ENCODE peak calls at places on chromosome 3, in ten cellular contexts. One of them, this sample, is unnamed.

GRCh38 chr3:56303508-56303907 is 164.8 kb downstream of the ERC2 start:
- DNase-seq in Caco-2: peak; percentile 46
- DNase-seq in T-helper 1 cell: peak; percentile 34
- DNase-seq in activated CD4-positive, alpha-beta T cell treated with anti-CD3 and anti-CD28 coated beads, Interleukin-2, amount 50 U/mL, for 48 hours: no peak
- DNase-seq in breast epithelium: no peak
- DNase-seq in vagina: no peak
- DNase-seq in right atrium auricular region: no peak
- DNase-seq in mesendoderm: peak; percentile 94
- DNase-seq in hepatocyte: peak; percentile 67
- DNase-seq in putamen: peak; percentile 32
- DNase-seq in this sample: no peak

GRCh38 chr3:174355505-174355904 is 503.6 kb upstream of the NAALADL2 start:
- DNase-seq in hepatocyte: peak; percentile 31
- DNase-seq in Caco-2: no peak
- DNase-seq in T-helper 1 cell: no peak
- DNase-seq in vagina: no peak
- DNase-seq in mesendoderm: peak; percentile 85
- DNase-seq in putamen: no peak
- DNase-seq in activated CD4-positive, alpha-beta T cell treated with anti-CD3 and anti-CD28 coated beads, Interleukin-2, amount 50 U/mL, for 48 hours: no peak
- DNase-seq in breast epithelium: no peak
- DNase-seq in right atrium auricular region: no peak
- DNase-seq in this sample: no peak

GRCh38 chr3:125057186-125057850 is 1.5 kb upstream of the HEG1 start:
- DNase-seq in activated CD4-positive, alpha-beta T cell treated with anti-CD3 and anti-CD28 coated beads, Interleukin-2, amount 50 U/mL, for 48 hours: no peak
- DNase-seq in putamen: no peak
- DNase-seq in vagina: no peak
- DNase-seq in Caco-2: no peak
- DNase-seq in right atrium auricular region: no peak
- DNase-seq in T-helper 1 cell: no peak
- DNase-seq in breast epithelium: no peak
- DNase-seq in mesendoderm: no peak
- DNase-seq in hepatocyte: no peak
- DNase-seq in this sample: no peak

GRCh38 chr3:98843301-98843959 is 58.1 kb downstream of the DCBLD2 start:
- DNase-seq in putamen: no peak
- DNase-seq in mesendoderm: no peak
- DNase-seq in vagina: no peak
- DNase-seq in breast epithelium: no peak
- DNase-seq in activated CD4-positive, alpha-beta T cell treated with anti-CD3 and anti-CD28 coated beads, Interleukin-2, amount 50 U/mL, for 48 hours: no peak
- DNase-seq in hepatocyte: no peak
- DNase-seq in T-helper 1 cell: no peak
- DNase-seq in right atrium auricular region: no peak
- DNase-seq in Caco-2: no peak
- DNase-seq in this sample: no peak

GRCh38 chr3:33067484-33067883 is 29.5 kb downstream of the GLB1 start:
- DNase-seq in Caco-2: no peak
- DNase-seq in putamen: no peak
- DNase-seq in right atrium auricular region: no peak
- DNase-seq in activated CD4-positive, alpha-beta T cell treated with anti-CD3 and anti-CD28 coated beads, Interleukin-2, amount 50 U/mL, for 48 hours: no peak
- DNase-seq in vagina: no peak
- DNase-seq in T-helper 1 cell: peak; percentile 78
- DNase-seq in mesendoderm: peak; percentile 23
- DNase-seq in hepatocyte: no peak
- DNase-seq in breast epithelium: no peak
- DNase-seq in this sample: no peak

GRCh38 chr3:104606812-104607211 is 759.9 kb upstream of the ALCAM start:
- DNase-seq in mesendoderm: no peak
- DNase-seq in activated CD4-positive, alpha-beta T cell treated with anti-CD3 and anti-CD28 coated beads, Interleukin-2, amount 50 U/mL, for 48 hours: no peak
- DNase-seq in hepatocyte: no peak
- DNase-seq in putamen: no peak
- DNase-seq in right atrium auricular region: no peak
- DNase-seq in breast epithelium: no peak
- DNase-seq in vagina: no peak
- DNase-seq in T-helper 1 cell: no peak
- DNase-seq in Caco-2: no peak
- DNase-seq in this sample: no peak

GRCh38 chr3:179146911-179147570 is 1.1 kb upstream of the PIK3CA start:
- DNase-seq in breast epithelium: no peak
- DNase-seq in Caco-2: no peak
- DNase-seq in T-helper 1 cell: peak; percentile 69
- DNase-seq in putamen: peak; percentile 82
- DNase-seq in hepatocyte: peak; percentile 76
- DNase-seq in mesendoderm: peak; percentile 86
- DNase-seq in activated CD4-positive, alpha-beta T cell treated with anti-CD3 and anti-CD28 coated beads, Interleukin-2, amount 50 U/mL, for 48 hours: no peak
- DNase-seq in vagina: no peak
- DNase-seq in right atrium auricular region: no peak
- DNase-seq in this sample: no peak

GRCh38 chr3:185399629-185400339 is 36.8 kb downstream of the MAP3K13 start:
- DNase-seq in putamen: no peak
- DNase-seq in activated CD4-positive, alpha-beta T cell treated with anti-CD3 and anti-CD28 coated beads, Interleukin-2, amount 50 U/mL, for 48 hours: no peak
- DNase-seq in breast epithelium: no peak
- DNase-seq in T-helper 1 cell: no peak
- DNase-seq in mesendoderm: no peak
- DNase-seq in hepatocyte: no peak
- DNase-seq in right atrium auricular region: no peak
- DNase-seq in vagina: no peak
- DNase-seq in Caco-2: no peak
- DNase-seq in this sample: no peak

GRCh38 chr3:165855581-165855980 is 18.4 kb upstream of the BCHE start:
- DNase-seq in hepatocyte: no peak
- DNase-seq in vagina: no peak
- DNase-seq in breast epithelium: no peak
- DNase-seq in Caco-2: no peak
- DNase-seq in activated CD4-positive, alpha-beta T cell treated with anti-CD3 and anti-CD28 coated beads, Interleukin-2, amount 50 U/mL, for 48 hours: no peak
- DNase-seq in mesendoderm: no peak
- DNase-seq in T-helper 1 cell: no peak
- DNase-seq in right atrium auricular region: no peak
- DNase-seq in putamen: no peak
- DNase-seq in this sample: no peak

GRCh38 chr3:49265987-49266386 is 11.0 kb downstream of the C3orf62 start:
- DNase-seq in Caco-2: no peak
- DNase-seq in hepatocyte: no peak
- DNase-seq in breast epithelium: no peak
- DNase-seq in T-helper 1 cell: no peak
- DNase-seq in right atrium auricular region: no peak
- DNase-seq in activated CD4-positive, alpha-beta T cell treated with anti-CD3 and anti-CD28 coated beads, Interleukin-2, amount 50 U/mL, for 48 hours: no peak
- DNase-seq in putamen: no peak
- DNase-seq in mesendoderm: no peak
- DNase-seq in vagina: no peak
- DNase-seq in this sample: no peak

GRCh38 chr3:11134794-11135193 is 19.5 kb upstream of the HRH1 start:
- DNase-seq in breast epithelium: no peak
- DNase-seq in right atrium auricular region: peak; percentile 53
- DNase-seq in Caco-2: no peak
- DNase-seq in vagina: no peak
- DNase-seq in mesendoderm: no peak
- DNase-seq in hepatocyte: no peak
- DNase-seq in T-helper 1 cell: no peak
- DNase-seq in putamen: no peak
- DNase-seq in activated CD4-positive, alpha-beta T cell treated with anti-CD3 and anti-CD28 coated beads, Interleukin-2, amount 50 U/mL, for 48 hours: no peak
- DNase-seq in this sample: no peak

GRCh38 chr3:117526485-117527079 is 817.0 kb downstream of the TUSC7 start:
- DNase-seq in T-helper 1 cell: no peak
- DNase-seq in vagina: no peak
- DNase-seq in hepatocyte: peak; percentile 56
- DNase-seq in putamen: peak; percentile 57
- DNase-seq in right atrium auricular region: no peak
- DNase-seq in breast epithelium: no peak
- DNase-seq in mesendoderm: peak; percentile 27
- DNase-seq in activated CD4-positive, alpha-beta T cell treated with anti-CD3 and anti-CD28 coated beads, Interleukin-2, amount 50 U/mL, for 48 hours: no peak
- DNase-seq in Caco-2: no peak
- DNase-seq in this sample: no peak

GRCh38 chr3:48187579-48188265 is 495 bp downstream of the CDC25A start:
- DNase-seq in vagina: no peak
- DNase-seq in mesendoderm: peak; percentile 59
- DNase-seq in Caco-2: peak; percentile 42
- DNase-seq in T-helper 1 cell: no peak
- DNase-seq in putamen: no peak
- DNase-seq in activated CD4-positive, alpha-beta T cell treated with anti-CD3 and anti-CD28 coated beads, Interleukin-2, amount 50 U/mL, for 48 hours: peak; percentile 17
- DNase-seq in right atrium auricular region: no peak
- DNase-seq in hepatocyte: peak; percentile 74
- DNase-seq in breast epithelium: no peak
- DNase-seq in this sample: no peak

GRCh38 chr3:124032351-124032880 is 40.5 kb upstream of the ROPN1 start:
- DNase-seq in right atrium auricular region: peak; percentile 61
- DNase-seq in Caco-2: peak; percentile 45
- DNase-seq in breast epithelium: no peak
- DNase-seq in hepatocyte: peak; percentile 17
- DNase-seq in activated CD4-positive, alpha-beta T cell treated with anti-CD3 and anti-CD28 coated beads, Interleukin-2, amount 50 U/mL, for 48 hours: no peak
- DNase-seq in mesendoderm: peak; percentile 43
- DNase-seq in vagina: no peak
- DNase-seq in T-helper 1 cell: no peak
- DNase-seq in putamen: peak; percentile 53
- DNase-seq in this sample: no peak

GRCh38 chr3:133868758-133869429 is 26.8 kb downstream of the RAB6B start:
- DNase-seq in mesendoderm: no peak
- DNase-seq in Caco-2: no peak
- DNase-seq in breast epithelium: no peak
- DNase-seq in right atrium auricular region: no peak
- DNase-seq in vagina: no peak
- DNase-seq in activated CD4-positive, alpha-beta T cell treated with anti-CD3 and anti-CD28 coated beads, Interleukin-2, amount 50 U/mL, for 48 hours: no peak
- DNase-seq in T-helper 1 cell: no peak
- DNase-seq in hepatocyte: no peak
- DNase-seq in putamen: no peak
- DNase-seq in this sample: no peak

GRCh38 chr3:134872405-134872804 is 77.3 kb downstream of the EPHB1 start:
- DNase-seq in hepatocyte: no peak
- DNase-seq in right atrium auricular region: no peak
- DNase-seq in vagina: no peak
- DNase-seq in T-helper 1 cell: no peak
- DNase-seq in Caco-2: no peak
- DNase-seq in putamen: no peak
- DNase-seq in mesendoderm: no peak
- DNase-seq in activated CD4-positive, alpha-beta T cell treated with anti-CD3 and anti-CD28 coated beads, Interleukin-2, amount 50 U/mL, for 48 hours: no peak
- DNase-seq in breast epithelium: no peak
- DNase-seq in this sample: no peak

GRCh38 chr3:62371032-62371734 is 2.2 kb downstream of the FEZF2 start:
- DNase-seq in vagina: no peak
- DNase-seq in breast epithelium: no peak
- DNase-seq in mesendoderm: peak; percentile 59
- DNase-seq in putamen: no peak
- DNase-seq in activated CD4-positive, alpha-beta T cell treated with anti-CD3 and anti-CD28 coated beads, Interleukin-2, amount 50 U/mL, for 48 hours: no peak
- DNase-seq in right atrium auricular region: no peak
- DNase-seq in hepatocyte: no peak
- DNase-seq in Caco-2: no peak
- DNase-seq in T-helper 1 cell: no peak
- DNase-seq in this sample: no peak

GRCh38 chr3:53478921-53479664 is 15.3 kb upstream of the CACNA1D start:
- DNase-seq in right atrium auricular region: no peak
- DNase-seq in T-helper 1 cell: no peak
- DNase-seq in breast epithelium: no peak
- DNase-seq in Caco-2: no peak
- DNase-seq in activated CD4-positive, alpha-beta T cell treated with anti-CD3 and anti-CD28 coated beads, Interleukin-2, amount 50 U/mL, for 48 hours: no peak
- DNase-seq in mesendoderm: peak; percentile 22
- DNase-seq in hepatocyte: peak; percentile 25
- DNase-seq in putamen: no peak
- DNase-seq in vagina: no peak
- DNase-seq in this sample: no peak

GRCh38 chr3:197546307-197547085 is 9.3 kb downstream of the BDH1 start:
- DNase-seq in putamen: no peak
- DNase-seq in Caco-2: no peak
- DNase-seq in vagina: no peak
- DNase-seq in hepatocyte: no peak
- DNase-seq in activated CD4-positive, alpha-beta T cell treated with anti-CD3 and anti-CD28 coated beads, Interleukin-2, amount 50 U/mL, for 48 hours: no peak
- DNase-seq in right atrium auricular region: no peak
- DNase-seq in mesendoderm: no peak
- DNase-seq in breast epithelium: no peak
- DNase-seq in T-helper 1 cell: no peak
- DNase-seq in this sample: no peak

This sample was measured in activated effector memory CD4-positive, alpha-beta T cell treated with Interleukin-2 at 50 U/mL for 16 hours.